ENCODE peak calls at places on chromosomes 16 and 17, in eight cellular contexts. I is mammary epithelial cell; M is left ventricle myocardium inferior; H is transverse colon; J is progenitor cell of endocrine pancreas; B is HFFc6; T is omental fat pad; L is CD4-positive, alpha-beta T cell. O is an unnamed sample.

GRCh38 chr17:58381124-58381838 is 29.3 kb upstream of the SUPT4H1 start:
- DNase-seq in B (no peak), L (no peak), H (no peak), I (no peak), J (peak; percentile 25), M (no peak), T (no peak), O (no peak)

GRCh38 chr16:1262210-1262845 is 6.5 kb downstream of the TPSD1 start:
- DNase-seq in L (no peak), H (no peak), B (no peak), T (no peak), I (no peak), M (no peak), J (no peak), O (no peak)

GRCh38 chr17:81336296-81336929 is 41.3 kb upstream of the SLC38A10 start:
- DNase-seq in L (no peak), H (no peak), M (no peak), B (no peak), J (no peak), I (no peak), T (no peak), O (no peak)

GRCh38 chr17:67052720-67053437 is 8.5 kb downstream of the CACNG1 start:
- DNase-seq in M (no peak), T (no peak), B (no peak), H (peak; percentile 28), J (no peak), I (no peak), L (no peak), O (no peak)

GRCh38 chr16:825298-826061 is 24.9 kb upstream of the GNG13 start:
- DNase-seq in L (no peak), M (no peak), H (no peak), I (no peak), J (no peak), T (no peak), B (no peak), O (no peak)

GRCh38 chr17:80872999-80873951 is 118.4 kb upstream of the CHMP6 start:
- DNase-seq in I (peak; percentile 47), M (peak; percentile 39), T (no peak), B (peak; percentile 62), H (peak; percentile 6), J (no peak), L (no peak), O (no peak)

GRCh38 chr16:49786926-49787557 is 68.9 kb downstream of the ZNF423 start:
- DNase-seq in L (no peak), J (no peak), B (no peak), T (no peak), H (no peak), I (no peak), M (no peak), O (no peak)

GRCh38 chr17:45288825-45289224 is 26.9 kb upstream of the SPATA32 start:
- DNase-seq in B (no peak), M (peak; percentile 56), H (no peak), J (no peak), T (no peak), L (no peak), I (no peak), O (no peak)

GRCh38 chr17:48575066-48575582 is 3.0 kb downstream of the HOXB4 start:
- DNase-seq in H (no peak), B (no peak), T (no peak), I (peak; percentile 51), J (no peak), L (no peak), M (no peak), O (no peak)

GRCh38 chr17:33523577-33523981 is 230.5 kb upstream of the ASIC2 start:
- DNase-seq in B (no peak), L (no peak), I (peak; percentile 5), M (no peak), J (no peak), T (no peak), H (peak; percentile 10), O (no peak)

GRCh38 chr16:3879258-3879886 is 1.1 kb downstream of the CREBBP start:
- DNase-seq in H (peak; percentile 25), B (no peak), L (no peak), T (no peak), M (peak; percentile 36), J (no peak), I (no peak), O (no peak)

GRCh38 chr17:28335959-28336871 is 654 bp downstream of the TNFAIP1 start:
- DNase-seq in L (no peak), T (no peak), M (peak; percentile 44), B (peak; percentile 89), H (peak; percentile 64), J (peak; percentile 37), I (peak; percentile 93), O (peak; percentile 58)

GRCh38 chr17:47192549-47192948 is 3.5 kb upstream of the CDC27 start:
- DNase-seq in M (no peak), L (no peak), I (no peak), T (no peak), H (no peak), J (no peak), B (no peak), O (no peak)

DNA sequence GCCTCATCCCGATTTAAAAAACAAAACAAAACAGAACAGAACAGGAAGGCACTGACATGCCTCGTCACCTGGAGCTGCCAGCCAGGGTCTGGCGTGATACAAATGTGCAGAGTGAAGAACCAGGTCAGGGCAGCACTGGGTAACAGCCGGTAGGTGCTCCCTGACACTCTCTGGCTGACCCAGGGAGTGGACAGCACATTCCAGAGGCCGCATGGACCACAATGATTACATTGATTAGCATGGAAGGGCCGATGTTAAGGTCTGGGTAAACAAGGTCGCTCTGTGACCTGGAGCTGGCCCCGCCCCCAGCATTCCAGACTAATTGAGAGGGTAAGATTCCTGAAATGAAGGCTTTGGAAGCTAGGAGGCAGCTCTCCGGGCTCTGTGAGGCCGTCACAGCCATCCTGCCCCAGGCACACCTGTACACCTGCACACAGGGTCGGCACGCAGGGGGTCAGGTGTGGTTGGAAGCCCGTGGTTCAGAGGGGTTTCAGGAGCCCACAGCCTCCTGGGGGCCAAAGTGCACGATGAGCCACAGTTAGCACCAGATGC is 21.4 kb downstream of the PIEZO1 start:
- DNase-seq in I (no peak), J (peak; percentile 63), M (no peak), T (no peak), H (no peak), L (no peak), B (no peak), O (no peak)
- TF ChIP-seq CTCF in I (no peak), J (peak; percentile 38), M (no peak), T (no peak), H (no peak), L (no peak), B (no peak), O (no peak)

GRCh38 chr17:63496177-63496576 is 19.3 kb downstream of the ACE start:
- DNase-seq in B (no peak), J (no peak), I (no peak), H (no peak), T (no peak), M (no peak), L (no peak), O (no peak)

GRCh38 chr17:63496663-63497400 is 20.0 kb downstream of the ACE start:
- DNase-seq in M (no peak), J (no peak), L (no peak), H (no peak), B (no peak), T (no peak), I (no peak), O (no peak)

GRCh38 chr17:63498621-63499195 is 21.8 kb downstream of the ACE start:
- DNase-seq in B (peak; percentile 46), T (no peak), L (no peak), I (no peak), M (no peak), J (no peak), H (no peak), O (no peak)

GRCh38 chr17:63495471-63495870 is 18.6 kb downstream of the ACE start:
- DNase-seq in I (no peak), H (no peak), T (no peak), J (no peak), M (no peak), L (no peak), B (no peak), O (no peak)

DNA sequence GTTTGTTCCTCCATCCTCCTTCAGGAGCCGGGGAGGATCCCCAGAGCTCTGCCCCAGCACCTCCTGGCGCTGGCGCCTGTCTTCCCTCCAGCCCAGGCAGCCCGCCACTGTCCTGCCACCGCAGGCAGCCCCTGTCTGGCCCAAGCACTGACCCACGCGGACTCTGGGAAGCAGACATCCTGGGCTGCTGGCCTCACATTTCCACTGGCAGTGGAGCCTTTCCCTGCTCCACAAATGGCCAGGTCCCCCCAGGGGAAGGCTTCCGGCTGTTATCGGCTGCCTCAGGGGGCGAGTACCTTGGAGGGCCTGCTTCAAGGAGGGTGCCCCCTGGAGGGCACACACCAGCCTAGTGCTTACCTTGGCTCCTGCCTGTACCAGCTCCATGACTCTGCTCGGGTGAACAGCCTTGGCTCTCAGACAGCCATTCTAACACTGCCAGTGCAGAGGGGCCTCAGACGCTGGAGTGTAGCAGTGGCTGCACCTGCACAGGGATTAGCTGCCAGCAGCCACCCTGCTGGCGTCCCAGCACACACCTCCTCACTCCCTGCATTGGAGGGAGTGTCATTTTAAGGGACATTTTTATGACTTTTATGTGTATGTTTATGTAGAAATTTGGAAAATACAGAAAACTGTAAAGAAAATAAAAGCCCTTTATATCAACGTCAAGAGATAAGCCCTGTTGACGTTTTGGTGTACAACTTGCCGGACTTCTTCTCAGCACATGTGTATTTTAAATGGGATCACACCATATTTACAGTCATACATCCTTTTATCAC is 21.0 kb downstream of the ACE start:
- DNase-seq in B (no peak), L (no peak), J (no peak), T (no peak), M (no peak), I (no peak), H (no peak), O (no peak)
- TF ChIP-seq CTCF in B (peak; percentile 56), L (no peak), J (peak; percentile 50), T (no peak), M (peak; percentile 17), I (no peak), H (no peak), O (peak; percentile 26)

DNA sequence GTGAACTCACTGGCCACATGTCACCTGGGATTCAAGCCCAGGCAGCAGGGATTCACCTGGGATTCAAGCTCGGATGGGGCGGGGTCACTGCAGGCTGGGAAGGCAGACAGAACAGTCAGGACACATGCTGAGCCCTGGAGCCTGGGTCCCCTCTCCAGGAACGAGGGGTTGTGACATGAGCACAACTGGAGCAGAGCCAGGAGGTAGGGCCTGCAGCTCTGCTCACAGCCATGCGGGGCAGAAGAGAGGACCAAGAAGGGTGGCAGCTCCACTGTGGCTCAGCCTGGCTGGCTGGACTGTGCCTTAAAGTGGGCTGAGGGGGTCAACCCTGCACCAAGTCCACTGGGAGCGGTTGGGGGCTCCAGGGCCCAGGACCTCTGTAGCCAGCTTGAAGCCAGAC is 150.1 kb downstream of the RAB11FIP4 start:
- DNase-seq in I (no peak), L (no peak), M (no peak), H (no peak), T (no peak), B (no peak), J (no peak), O (no peak)
- TF ChIP-seq CTCF in I (peak; percentile 8), L (no peak), M (no peak), H (no peak), T (no peak), B (no peak), J (peak; percentile 10), O (no peak)

DNA sequence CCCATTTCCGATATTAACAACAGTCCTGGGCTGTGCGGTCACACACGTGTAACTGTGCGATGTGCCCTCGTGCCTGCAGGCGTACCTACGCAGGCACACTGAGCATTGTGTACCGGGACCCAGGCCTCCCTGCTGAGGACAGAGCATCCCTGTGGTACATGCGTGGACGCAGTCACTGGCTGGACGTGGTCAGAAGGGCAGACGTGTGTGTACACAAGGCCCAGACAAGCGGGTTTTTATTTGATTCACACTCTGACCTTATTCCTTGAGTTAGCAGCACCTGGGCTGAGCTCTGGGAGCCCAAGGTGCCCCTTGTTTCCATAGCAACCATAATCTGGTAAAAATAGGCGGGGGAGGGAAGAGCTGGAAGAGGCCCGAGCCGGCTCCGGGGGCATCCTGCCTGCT is 19.5 kb downstream of the RAP1GAP2 start:
- DNase-seq in B (no peak), J (no peak), T (no peak), H (no peak), L (no peak), M (no peak), I (no peak), O (peak; percentile 45)
- TF ChIP-seq CTCF in B (no peak), J (no peak), T (no peak), H (no peak), L (no peak), M (no peak), I (no peak), O (no peak)